ENCODE peak calls at places on chromosomes 4 and X, in ten cellular contexts. D, E, V, C, P, Z, Y, L, A and M are unnamed samples.
A peak's percentile ranks its signal among the peaks of the same experiment; 100 is the strongest.

GRCh38 chr4:83009529-83009928 is 1.1 kb downstream of the LIN54 start:
- DNase-seq in V (no peak), A (no peak), D (no peak), Z (no peak), L (no peak), Y (no peak), P (peak; percentile 51), E (no peak), C (no peak), M (no peak)

GRCh38 chr4:116122131-116122530 is 963.2 kb downstream of the TRAM1L1 start:
- DNase-seq in Y (no peak), D (no peak), V (peak; percentile 16), E (peak; percentile 10), L (no peak), Z (no peak), P (peak; percentile 40), A (peak; percentile 73), C (no peak), M (no peak)

GRCh38 chr4:104494822-104495559 is at the start of gene CXXC4:
- DNase-seq in P (peak; percentile 89), E (peak; percentile 80), A (peak; percentile 2), V (peak; percentile 80), L (peak; percentile 69), C (peak; percentile 5), Y (peak; percentile 29), D (peak; percentile 13), Z (peak; percentile 44), M (peak; percentile 83)

GRCh38 chr4:105836537-105836936 is 58.7 kb upstream of the NPNT start:
- DNase-seq in A (no peak), P (no peak), E (no peak), Z (no peak), C (no peak), L (no peak), D (no peak), Y (no peak), V (no peak), M (no peak)

GRCh38 chr4:23324291-23324690 is 565.6 kb downstream of the PPARGC1A start:
- DNase-seq in C (no peak), Z (no peak), E (peak; percentile 86), A (peak; percentile 41), V (no peak), P (peak; percentile 18), Y (no peak), D (no peak), L (no peak), M (no peak)

GRCh38 chrX:6890862-6891261 is 256.6 kb upstream of the STS start:
- DNase-seq in A (no peak), D (no peak), P (no peak), Z (no peak), E (no peak), Y (no peak), L (no peak), V (no peak), C (no peak), M (no peak)

GRCh38 chr4:29467044-29467717 is 1253.0 kb upstream of the PCDH7 start:
- DNase-seq in A (no peak), Z (no peak), L (no peak), Y (no peak), C (no peak), D (no peak), P (peak; percentile 46), E (peak; percentile 1), V (no peak), M (no peak)

GRCh38 chr4:8766610-8767009 is 105.0 kb downstream of the HMX1 start:
- DNase-seq in Z (no peak), D (no peak), E (no peak), P (no peak), Y (no peak), C (no peak), A (no peak), L (peak; percentile 39), V (no peak), M (no peak)

GRCh38 chr4:7694256-7694775 is 245.3 kb downstream of the AFAP1 start:
- DNase-seq in C (no peak), E (no peak), Z (no peak), D (no peak), Y (no peak), P (no peak), A (no peak), V (no peak), L (no peak), M (no peak)

GRCh38 chr4:30605616-30606015 is 114.6 kb upstream of the PCDH7 start:
- DNase-seq in A (no peak), Y (no peak), C (no peak), V (peak; percentile 90), Z (no peak), D (no peak), P (peak; percentile 38), E (peak; percentile 38), L (no peak), M (no peak)

GRCh38 chr4:108001540-108001939 is 11.9 kb downstream of the HADH start:
- DNase-seq in E (no peak), V (no peak), A (no peak), C (no peak), P (peak; percentile 21), D (no peak), L (no peak), Y (no peak), Z (no peak), M (no peak)

GRCh38 chr4:46804781-46805413 is 104.1 kb downstream of the COX7B2 start:
- DNase-seq in V (no peak), Z (no peak), P (no peak), A (no peak), Y (no peak), E (no peak), D (no peak), C (no peak), L (no peak), M (no peak)

GRCh38 chrX:132491191-132491590 is 2.4 kb upstream of the MBNL3 start:
- DNase-seq in P (no peak), L (no peak), D (peak; percentile 10), C (no peak), Z (peak; percentile 9), E (no peak), A (peak; percentile 65), Y (peak; percentile 38), V (peak; percentile 18), M (peak; percentile 34)

DNA sequence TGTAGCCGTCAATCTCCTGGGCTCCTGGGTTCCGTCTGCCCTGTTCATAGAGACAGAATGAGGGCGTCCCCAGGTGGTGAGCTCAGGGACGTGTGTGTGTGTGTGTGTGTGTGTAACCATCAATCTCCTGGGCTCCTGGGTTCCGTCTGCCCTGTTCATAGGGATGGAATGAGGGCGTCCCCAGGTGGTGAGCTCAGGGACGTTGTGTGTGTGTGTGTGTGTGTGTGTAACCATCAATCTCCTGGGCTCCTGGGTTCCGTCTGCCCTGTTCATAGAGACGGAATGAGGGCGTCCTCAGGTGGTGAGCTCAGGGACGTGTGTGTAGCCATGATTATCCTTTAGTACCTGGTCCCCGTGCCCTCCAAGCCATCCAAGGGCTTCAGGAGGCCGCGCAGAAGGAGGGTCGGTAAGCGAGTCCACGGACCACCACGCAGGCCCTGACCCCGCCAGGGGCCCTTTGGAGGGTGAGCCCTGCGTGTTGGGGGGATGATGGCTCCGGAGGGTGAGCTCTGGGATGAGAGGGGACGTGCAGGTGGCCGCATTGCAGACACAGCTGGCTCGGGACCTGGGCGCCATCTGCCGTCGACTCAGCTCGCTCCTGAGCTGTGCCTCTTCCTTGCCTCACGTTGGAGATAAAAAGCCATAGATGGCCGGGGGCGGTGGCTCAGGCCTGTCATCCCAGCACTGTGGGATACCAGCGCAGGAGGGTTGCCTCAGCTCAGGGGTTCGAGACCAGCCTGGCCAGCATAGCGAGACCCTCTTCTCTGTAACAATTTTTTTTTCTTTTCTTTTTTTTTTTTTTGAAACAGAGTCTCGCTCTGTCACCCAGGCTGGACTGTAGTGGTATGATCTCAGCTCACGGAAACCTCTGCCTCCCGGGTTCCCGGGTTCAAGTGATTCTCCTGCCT is 5.4 kb upstream of the GTPBP6 start:
- DNase-seq in P (peak; percentile 56), E (peak; percentile 81), D (no peak), A (peak; percentile 86), Z (no peak), L (peak; percentile 63), C (no peak), V (peak; percentile 83), Y (no peak), M (peak; percentile 79)
- H3K4me3 ChIP-seq in P (no peak overlapping the region), E (no peak overlapping the region), D (no peak overlapping the region), A (no peak overlapping the region), Z (no peak overlapping the region), L (no peak overlapping the region), C (no peak overlapping the region), V (no peak overlapping the region), Y (no peak overlapping the region), M (peak overlapping the region; percentile 24)

GRCh38 chr4:121950212-121950679 is 1.6 kb downstream of the TRPC3 start:
- DNase-seq in C (peak; percentile 68), E (peak; percentile 59), Z (peak; percentile 69), A (peak; percentile 16), Y (peak; percentile 82), P (peak; percentile 80), D (peak; percentile 30), V (peak; percentile 72), L (peak; percentile 76), M (peak; percentile 90)
- H3K4me1 ChIP-seq in C (no peaks in the 10 kb centered on the region), E (no peaks in the 10 kb centered on the region), Z (no peaks in the 10 kb centered on the region), A (peaks cover 18% of the 10 kb centered on the region), Y (peaks cover 21% of the 10 kb centered on the region), P (peaks cover 12% of the 10 kb centered on the region), D (peaks cover 8% of the 10 kb centered on the region), V (no peaks in the 10 kb centered on the region), L (peaks cover 24% of the 10 kb centered on the region), M (peaks cover 21% of the 10 kb centered on the region)

GRCh38 chr4:182585321-182585720 is 331.9 kb downstream of the DCTD start:
- DNase-seq in D (no peak), A (no peak), E (no peak), V (no peak), Z (no peak), L (no peak), Y (no peak), C (no peak), P (no peak), M (no peak)
- H3K9me3 ChIP-seq in D (no peaks in the 10 kb centered on the region), A (no peaks in the 10 kb centered on the region), E (no peaks in the 10 kb centered on the region), V (peaks cover 6% of the 10 kb centered on the region), Z (no peaks in the 10 kb centered on the region), L (peaks cover 16% of the 10 kb centered on the region), Y (no peaks in the 10 kb centered on the region), C (no peaks in the 10 kb centered on the region), P (peaks cover 4% of the 10 kb centered on the region), M (no peaks in the 10 kb centered on the region)

GRCh38 chr4:87141428-87141827 is 79.0 kb downstream of the KLHL8 start:
- DNase-seq in Y (no peak), D (no peak), C (no peak), E (no peak), A (no peak), L (no peak), Z (no peak), P (no peak), V (no peak), M (no peak)
- H3K4me3 ChIP-seq in Y (no peak overlapping the region), D (no peak overlapping the region), C (no peak overlapping the region), E (no peak overlapping the region), A (no peak overlapping the region), L (no peak overlapping the region), Z (no peak overlapping the region), P (no peak overlapping the region), V (no peak overlapping the region), M (no peak overlapping the region)

GRCh38 chr4:168812806-168813205 is 197.2 kb downstream of the CBR4 start:
- DNase-seq in D (no peak), Y (no peak), L (no peak), E (peak; percentile 74), V (no peak), C (no peak), A (no peak), Z (no peak), P (no peak), M (no peak)
- H3K4me1 ChIP-seq in D (peaks cover 32% of the 10 kb centered on the region), Y (no peaks in the 10 kb centered on the region), L (peaks cover 40% of the 10 kb centered on the region), E (peaks cover 8% of the 10 kb centered on the region), V (peaks cover 29% of the 10 kb centered on the region), C (no peaks in the 10 kb centered on the region), A (peaks cover 38% of the 10 kb centered on the region), Z (no peaks in the 10 kb centered on the region), P (peaks cover 4% of the 10 kb centered on the region), M (no peaks in the 10 kb centered on the region)